ENCODE peak calls at places on chromosome 16, in seven cellular contexts. C is PC-3, J is colonic mucosa, O is H9, P is fibroblast of lung, S is DND-41, Q is H1. W is an unnamed sample.
A peak's percentile ranks its signal among the peaks of the same experiment; 100 is the strongest.

GRCh38 chr16:48383877-48384304 is 1.3 kb downstream of the SIAH1 start:
- DNase-seq in C (peak; percentile 37), J (peak; percentile 53), O (no peak), P (peak; percentile 41), S (peak; percentile 23), Q (no peak), W (peak; percentile 48)

GRCh38 chr16:57740423-57741071 is 5.0 kb downstream of the KATNB1 start:
- DNase-seq in C (no peak), J (no peak), O (peak; percentile 17), P (no peak), S (no peak), Q (no peak), W (peak; percentile 63)

GRCh38 chr16:30875881-30876791 is 17.7 kb downstream of the BCL7C start:
- DNase-seq in C (no peak), J (peak; percentile 38), O (no peak), P (peak; percentile 39), S (peak; percentile 56), Q (no peak), W (no peak)

GRCh38 chr16:49918257-49918656 is 62.3 kb upstream of the ZNF423 start:
- DNase-seq in C (no peak), J (no peak), O (peak; percentile 46), P (no peak), S (no peak), Q (peak; percentile 54), W (no peak)

GRCh38 chr16:54080524-54081008 is 206.0 kb downstream of the IRX3 start:
- DNase-seq in C (peak; percentile 94), J (no peak), O (no peak), P (peak; percentile 99), S (no peak), Q (no peak), W (peak; percentile 99)

GRCh38 chr16:9053006-9053601 is 38.3 kb upstream of the HAPSTR1 start:
- DNase-seq in C (peak; percentile 32), J (peak; percentile 46), O (peak; percentile 98), P (peak; percentile 79), S (peak; percentile 10), Q (peak; percentile 86), W (peak; percentile 44)

GRCh38 chr16:78258651-78259050 is 159.2 kb downstream of the WWOX start:
- DNase-seq in C (no peak), J (no peak), O (no peak), P (no peak), S (no peak), Q (no peak), W (no peak)

GRCh38 chr16:86680137-86680536 is 101.8 kb downstream of the FOXL1 start:
- DNase-seq in C (peak; percentile 16), J (no peak), O (no peak), P (peak; percentile 94), S (no peak), Q (no peak), W (peak; percentile 77)

GRCh38 chr16:88453621-88454314 is 688 bp downstream of the ZFPM1 start:
- DNase-seq in C (no peak), J (peak; percentile 35), O (no peak), P (no peak), S (peak; percentile 30), Q (no peak), W (peak; percentile 23)

GRCh38 chr16:6131526-6132050 is 1034.0 kb upstream of the EEF2KMT start:
- DNase-seq in C (no peak), J (no peak), O (no peak), P (peak; percentile 73), S (no peak), Q (no peak), W (no peak)

GRCh38 chr16:80273635-80274538 is 266.9 kb upstream of the DYNLRB2 start:
- DNase-seq in C (no peak), J (no peak), O (no peak), P (peak; percentile 88), S (no peak), Q (no peak), W (peak; percentile 79)

GRCh38 chr16:28984091-28984490 is 761 bp upstream of the LAT start:
- DNase-seq in C (no peak), J (no peak), O (no peak), P (no peak), S (no peak), Q (no peak), W (no peak)

GRCh38 chr16:88692861-88693260 is 6.6 kb upstream of the SNAI3 start:
- DNase-seq in C (no peak), J (no peak), O (no peak), P (no peak), S (no peak), Q (no peak), W (no peak)

GRCh38 chr16:68363847-68364600 is 53.2 kb downstream of the PRMT7 start:
- DNase-seq in C (no peak), J (no peak), O (no peak), P (no peak), S (peak; percentile 12), Q (no peak), W (no peak)

GRCh38 chr16:3050487-3050886 is 4.1 kb downstream of the MMP25 start:
- DNase-seq in C (no peak), J (no peak), O (no peak), P (no peak), S (no peak), Q (no peak), W (no peak)
- TF ChIP-seq CTCF in C (no peak), J (no peak), O (no peak), P (no peak), S (no peak), Q (no peak), W (no peak)

GRCh38 chr16:66947302-66948033 is 12.2 kb downstream of the CES2 start:
- DNase-seq in C (peak; percentile 85), J (peak; percentile 95), O (peak; percentile 82), P (peak; percentile 73), S (peak; percentile 86), Q (peak; percentile 94), W (peak; percentile 78)
- H3K9ac ChIP-seq in C (no peak overlapping the region), J (peak overlapping the region; percentile 58), O (no peak overlapping the region), P (no peak overlapping the region), S (peak overlapping the region; percentile 22), Q (no peak overlapping the region), W (peak overlapping the region; percentile 21)

GRCh38 chr16:69922200-69922599 is 28.9 kb upstream of the CLEC18A start:
- DNase-seq in C (no peak), J (no peak), O (no peak), P (no peak), S (no peak), Q (no peak), W (no peak)
- H3K4me1 ChIP-seq in C (peaks cover 14% of the 10 kb centered on the region), J (no peaks in the 10 kb centered on the region), O (peaks cover 8% of the 10 kb centered on the region), P (peaks cover 34% of the 10 kb centered on the region), S (no peaks in the 10 kb centered on the region), Q (peaks cover 5% of the 10 kb centered on the region), W (peaks cover 30% of the 10 kb centered on the region)

DNA sequence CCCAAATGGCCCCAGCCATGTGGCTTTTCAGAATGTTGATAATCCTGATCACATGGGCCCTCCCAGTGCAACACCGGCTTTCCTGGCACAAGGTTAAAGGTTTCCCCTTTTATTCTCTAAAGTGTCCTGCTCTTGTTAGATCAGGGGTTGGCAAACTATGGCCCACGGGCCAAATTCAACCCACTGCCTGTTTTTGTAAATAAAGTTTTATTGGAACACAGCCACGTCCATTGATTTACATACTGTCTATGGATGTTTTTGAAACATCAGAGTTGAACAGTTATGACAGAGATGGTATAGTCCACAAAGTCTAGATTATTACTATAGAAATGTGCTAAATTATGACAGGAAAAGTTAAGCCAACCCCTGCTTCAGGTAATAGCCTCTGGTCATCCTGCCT is 157.3 kb downstream of the ZFHX3 start:
- DNase-seq in C (no peak), J (no peak), O (no peak), P (no peak), S (no peak), Q (no peak), W (no peak)
- TF ChIP-seq CTCF in C (no peak), J (no peak), O (no peak), P (no peak), S (no peak), Q (no peak), W (no peak)

GRCh38 chr16:85551319-85551978 is 61.7 kb upstream of the GSE1 start:
- DNase-seq in C (no peak), J (peak; percentile 66), O (no peak), P (no peak), S (no peak), Q (peak; percentile 48), W (no peak)
- H3K9ac ChIP-seq in C (no peak overlapping the region), J (peak overlapping the region; percentile 66), O (no peak overlapping the region), P (no peak overlapping the region), S (no peak overlapping the region), Q (no peak overlapping the region), W (no peak overlapping the region)

DNA sequence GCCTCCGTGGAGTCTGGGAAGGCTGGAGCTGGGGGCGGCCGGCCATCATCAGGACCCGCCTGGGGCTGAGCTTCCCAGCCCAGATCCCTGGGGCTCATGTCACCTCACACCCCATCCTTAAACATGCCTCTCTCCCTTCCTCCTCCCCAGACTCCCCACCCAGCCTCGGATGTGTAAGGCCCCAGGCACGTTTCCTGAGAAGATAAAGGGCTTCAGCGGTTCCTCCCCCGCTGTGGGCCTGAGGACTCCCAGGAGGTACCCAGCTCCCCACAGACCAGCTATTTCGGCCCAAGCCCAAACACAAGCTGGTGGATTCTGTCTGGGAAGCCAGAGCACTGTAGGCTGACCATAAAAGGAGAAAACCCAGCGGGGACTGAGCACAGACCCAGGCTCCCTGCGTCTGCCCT is 49.2 kb downstream of the MYH11 start:
- DNase-seq in C (no peak), J (no peak), O (peak; percentile 35), P (peak; percentile 60), S (no peak), Q (no peak), W (no peak)
- H3K4me1 ChIP-seq in C (peaks cover 13% of the 10 kb centered on the region), J (peaks cover 8% of the 10 kb centered on the region), O (no peaks in the 10 kb centered on the region), P (peaks cover 10% of the 10 kb centered on the region), S (no peaks in the 10 kb centered on the region), Q (peaks cover 5% of the 10 kb centered on the region), W (peaks cover 7% of the 10 kb centered on the region)

GRCh38 chr16:73976661-73977060 is 320.0 kb upstream of the PSMD7 start:
- DNase-seq in C (no peak), J (no peak), O (no peak), P (no peak), S (no peak), Q (no peak), W (no peak)

GRCh38 chr16:73978407-73978784 is 318.2 kb upstream of the PSMD7 start:
- DNase-seq in C (no peak), J (no peak), O (no peak), P (no peak), S (no peak), Q (no peak), W (no peak)
- TF ChIP-seq CTCF in C (no peak), J (no peak), O (no peak), P (no peak), S (no peak), Q (no peak), W (no peak)

GRCh38 chr16:11677959-11678881 is 10.0 kb downstream of the SNN start:
- DNase-seq in C (no peak), J (no peak), O (no peak), P (no peak), S (no peak), Q (no peak), W (no peak)
- H3K9ac ChIP-seq in C (no peak overlapping the region), J (no peak overlapping the region), O (no peak overlapping the region), P (no peak overlapping the region), S (no peak overlapping the region), Q (no peak overlapping the region), W (no peak overlapping the region)

W was measured in mammary epithelial cell.